ENCODE peak calls at places on chromosomes 6 and 20, in six cellular contexts. One of them, this sample, is unnamed.

GRCh38 chr6:167805349-167806060 is 21.2 kb upstream of the AFDN start:
- DNase-seq in H1: no peak
- DNase-seq in HepG2: no peak
- DNase-seq in K562: no peak
- DNase-seq in SK-N-SH: no peak
- DNase-seq in GM12892: no peak
- DNase-seq in this sample: no peak

GRCh38 chr6:15872252-15873103 is 209.7 kb upstream of the DTNBP1 start:
- DNase-seq in GM12892: no peak
- DNase-seq in SK-N-SH: no peak
- DNase-seq in K562: no peak
- DNase-seq in HepG2: no peak
- DNase-seq in H1: no peak
- DNase-seq in this sample: no peak

GRCh38 chr6:32110632-32111031 is 1.5 kb upstream of the TNXB start:
- DNase-seq in SK-N-SH: no peak
- DNase-seq in K562: no peak
- DNase-seq in GM12892: no peak
- DNase-seq in H1: no peak
- DNase-seq in HepG2: no peak
- DNase-seq in this sample: no peak

GRCh38 chr20:805713-806112 is 27.8 kb upstream of the FAM110A start:
- DNase-seq in HepG2: no peak
- DNase-seq in GM12892: no peak
- DNase-seq in K562: no peak
- DNase-seq in H1: no peak
- DNase-seq in SK-N-SH: no peak
- DNase-seq in this sample: no peak

GRCh38 chr6:2528156-2528555 is 222.6 kb downstream of the MYLK4 start:
- DNase-seq in SK-N-SH: no peak
- DNase-seq in GM12892: no peak
- DNase-seq in K562: no peak
- DNase-seq in HepG2: no peak
- DNase-seq in H1: no peak
- DNase-seq in this sample: no peak

GRCh38 chr20:10611357-10611756 is 62.4 kb downstream of the JAG1 start:
- DNase-seq in K562: peak
- DNase-seq in SK-N-SH: peak
- DNase-seq in HepG2: peak
- DNase-seq in GM12892: no peak
- DNase-seq in H1: no peak
- DNase-seq in this sample: peak

GRCh38 chr6:31468316-31468715 is 29.6 kb upstream of the MICB start:
- DNase-seq in SK-N-SH: no peak
- DNase-seq in H1: no peak
- DNase-seq in K562: no peak
- DNase-seq in GM12892: no peak
- DNase-seq in HepG2: no peak
- DNase-seq in this sample: no peak

GRCh38 chr20:14155361-14155760 is 160.0 kb downstream of the MACROD2 start:
- DNase-seq in SK-N-SH: no peak
- DNase-seq in K562: no peak
- DNase-seq in GM12892: no peak
- DNase-seq in HepG2: no peak
- DNase-seq in H1: no peak
- DNase-seq in this sample: no peak

GRCh38 chr20:53652090-53652858 is 58.6 kb upstream of the ZNF217 start:
- DNase-seq in GM12892: no peak
- DNase-seq in H1: no peak
- DNase-seq in SK-N-SH: no peak
- DNase-seq in HepG2: peak
- DNase-seq in K562: no peak
- DNase-seq in this sample: no peak

GRCh38 chr6:140082867-140083297 is 708.4 kb upstream of the CITED2 start:
- DNase-seq in GM12892: no peak
- DNase-seq in H1: no peak
- DNase-seq in K562: no peak
- DNase-seq in HepG2: no peak
- DNase-seq in SK-N-SH: no peak
- DNase-seq in this sample: no peak

GRCh38 chr6:127102299-127102698 is 16.2 kb upstream of the RSPO3 start:
- DNase-seq in HepG2: no peak
- DNase-seq in SK-N-SH: no peak
- DNase-seq in GM12892: no peak
- DNase-seq in K562: no peak
- DNase-seq in H1: no peak
- DNase-seq in this sample: no peak

GRCh38 chr6:169795196-169795595 is 43.8 kb downstream of the ERMARD start:
- DNase-seq in H1: no peak
- DNase-seq in SK-N-SH: no peak
- DNase-seq in K562: no peak
- DNase-seq in GM12892: no peak
- DNase-seq in HepG2: no peak
- DNase-seq in this sample: no peak

GRCh38 chr6:138912308-138912707 is 75.7 kb downstream of the REPS1 start:
- DNase-seq in GM12892: no peak
- DNase-seq in H1: no peak
- DNase-seq in SK-N-SH: no peak
- DNase-seq in K562: no peak
- DNase-seq in HepG2: no peak
- DNase-seq in this sample: no peak

GRCh38 chr6:139538366-139538765 is 163.9 kb upstream of the CITED2 start:
- DNase-seq in H1: no peak
- DNase-seq in HepG2: no peak
- DNase-seq in GM12892: no peak
- DNase-seq in SK-N-SH: no peak
- DNase-seq in K562: no peak
- DNase-seq in this sample: no peak

GRCh38 chr20:19757487-19757972 is 528 bp upstream of the RIN2 start:
- DNase-seq in HepG2: peak
- DNase-seq in GM12892: no peak
- DNase-seq in K562: no peak
- DNase-seq in H1: no peak
- DNase-seq in SK-N-SH: peak
- DNase-seq in this sample: no peak

GRCh38 chr20:58001381-58001780 is 227.1 kb downstream of the ANKRD60 start:
- DNase-seq in GM12892: no peak
- DNase-seq in SK-N-SH: peak
- DNase-seq in K562: no peak
- DNase-seq in H1: no peak
- DNase-seq in HepG2: no peak
- DNase-seq in this sample: no peak

GRCh38 chr6:158807515-158808441 is 11.4 kb downstream of the EZR start:
- DNase-seq in H1: no peak
- DNase-seq in K562: no peak
- DNase-seq in HepG2: no peak
- DNase-seq in GM12892: no peak
- DNase-seq in SK-N-SH: no peak
- DNase-seq in this sample: no peak

GRCh38 chr6:72413884-72414283 is 208.0 kb upstream of the KCNQ5 start:
- DNase-seq in GM12892: no peak
- DNase-seq in H1: no peak
- DNase-seq in HepG2: peak
- DNase-seq in SK-N-SH: no peak
- DNase-seq in K562: no peak
- DNase-seq in this sample: no peak

GRCh38 chr6:75326557-75327258 is 42.1 kb upstream of the TMEM30A start:
- DNase-seq in K562: no peak
- DNase-seq in HepG2: no peak
- DNase-seq in GM12892: no peak
- DNase-seq in SK-N-SH: no peak
- DNase-seq in H1: no peak
- DNase-seq in this sample: no peak

GRCh38 chr20:11451793-11452291 is 465.9 kb upstream of the BTBD3 start:
- DNase-seq in K562: no peak
- DNase-seq in HepG2: no peak
- DNase-seq in H1: no peak
- DNase-seq in SK-N-SH: no peak
- DNase-seq in GM12892: no peak
- DNase-seq in this sample: no peak

GRCh38 chr6:112470950-112471349 is 123.8 kb downstream of the RFPL4B start:
- DNase-seq in H1: no peak
- DNase-seq in K562: no peak
- DNase-seq in HepG2: no peak
- DNase-seq in GM12892: no peak
- DNase-seq in SK-N-SH: no peak
- DNase-seq in this sample: no peak

GRCh38 chr6:112466378-112467151 is 119.4 kb downstream of the RFPL4B start:
- DNase-seq in SK-N-SH: no peak
- DNase-seq in GM12892: no peak
- DNase-seq in K562: no peak
- DNase-seq in HepG2: no peak
- DNase-seq in H1: no peak
- DNase-seq in this sample: no peak

GRCh38 chr6:112469306-112469705 is 122.2 kb downstream of the RFPL4B start:
- DNase-seq in K562: no peak
- DNase-seq in GM12892: no peak
- DNase-seq in H1: no peak
- DNase-seq in SK-N-SH: no peak
- DNase-seq in HepG2: no peak
- DNase-seq in this sample: no peak

GRCh38 chr6:112470396-112470795 is 123.3 kb downstream of the RFPL4B start:
- DNase-seq in H1: no peak
- DNase-seq in GM12892: no peak
- DNase-seq in K562: no peak
- DNase-seq in SK-N-SH: no peak
- DNase-seq in HepG2: no peak
- DNase-seq in this sample: no peak

GRCh38 chr6:112468359-112468758 is 121.2 kb downstream of the RFPL4B start:
- DNase-seq in GM12892: no peak
- DNase-seq in H1: no peak
- DNase-seq in HepG2: no peak
- DNase-seq in K562: no peak
- DNase-seq in SK-N-SH: no peak
- DNase-seq in this sample: no peak
- TF ChIP-seq TAF1 in GM12892: no peak
- TF ChIP-seq TAF1 in H1: no peak
- TF ChIP-seq TAF1 in HepG2: no peak
- TF ChIP-seq TAF1 in K562: no peak
- TF ChIP-seq TAF1 in SK-N-SH: no peak
- TF ChIP-seq TAF1 in this sample: no peak

GRCh38 chr20:12660918-12661317 is 347.9 kb upstream of the SPTLC3 start:
- DNase-seq in GM12892: no peak
- DNase-seq in H1: peak
- DNase-seq in HepG2: peak
- DNase-seq in K562: no peak
- DNase-seq in SK-N-SH: peak
- DNase-seq in this sample: no peak
- TF ChIP-seq TAF1 in GM12892: no peak
- TF ChIP-seq TAF1 in H1: no peak
- TF ChIP-seq TAF1 in HepG2: no peak
- TF ChIP-seq TAF1 in K562: no peak
- TF ChIP-seq TAF1 in SK-N-SH: no peak
- TF ChIP-seq TAF1 in this sample: no peak

DNA sequence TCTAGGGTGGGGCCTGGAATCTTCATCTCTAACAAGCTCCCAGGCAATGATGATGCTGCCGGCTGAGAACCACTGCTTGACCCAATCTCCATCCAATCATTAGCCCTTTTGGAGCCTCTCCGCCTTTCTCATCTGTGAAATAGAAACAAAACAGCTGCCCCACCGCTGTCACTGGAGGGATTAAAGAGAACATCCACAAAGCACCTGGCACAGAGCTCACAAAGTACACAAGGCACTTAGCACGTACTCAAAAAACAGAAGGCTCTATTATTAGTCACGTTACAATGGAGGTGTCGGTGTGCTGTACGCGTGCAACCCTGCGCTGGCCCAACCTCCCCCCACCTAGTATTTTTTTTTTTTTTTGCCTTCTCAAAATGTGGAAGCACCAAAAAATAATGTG is 213.5 kb upstream of the ARID1B start:
- DNase-seq in H1: no peak
- DNase-seq in SK-N-SH: peak
- DNase-seq in HepG2: no peak
- DNase-seq in GM12892: no peak
- DNase-seq in K562: no peak
- DNase-seq in this sample: no peak
- TF ChIP-seq TAF1 in H1: no peak
- TF ChIP-seq TAF1 in SK-N-SH: no peak
- TF ChIP-seq TAF1 in HepG2: no peak
- TF ChIP-seq TAF1 in GM12892: no peak
- TF ChIP-seq TAF1 in K562: no peak
- TF ChIP-seq TAF1 in this sample: no peak

GRCh38 chr6:134609862-134610261 is 291.9 kb upstream of the SGK1 start:
- DNase-seq in K562: no peak
- DNase-seq in GM12892: no peak
- DNase-seq in H1: no peak
- DNase-seq in SK-N-SH: no peak
- DNase-seq in HepG2: no peak
- DNase-seq in this sample: no peak
- TF ChIP-seq TAF1 in K562: no peak
- TF ChIP-seq TAF1 in GM12892: no peak
- TF ChIP-seq TAF1 in H1: no peak
- TF ChIP-seq TAF1 in SK-N-SH: no peak
- TF ChIP-seq TAF1 in HepG2: no peak
- TF ChIP-seq TAF1 in this sample: no peak

GRCh38 chr6:14366315-14366714 is 248.7 kb downstream of the CD83 start:
- DNase-seq in K562: no peak
- DNase-seq in GM12892: no peak
- DNase-seq in SK-N-SH: no peak
- DNase-seq in H1: no peak
- DNase-seq in HepG2: no peak
- DNase-seq in this sample: no peak

GRCh38 chr6:14369717-14370116 is 252.1 kb downstream of the CD83 start:
- DNase-seq in SK-N-SH: no peak
- DNase-seq in K562: no peak
- DNase-seq in H1: no peak
- DNase-seq in HepG2: no peak
- DNase-seq in GM12892: no peak
- DNase-seq in this sample: no peak

GRCh38 chr6:14367296-14367695 is 249.7 kb downstream of the CD83 start:
- DNase-seq in H1: no peak
- DNase-seq in SK-N-SH: no peak
- DNase-seq in HepG2: no peak
- DNase-seq in K562: no peak
- DNase-seq in GM12892: no peak
- DNase-seq in this sample: no peak

GRCh38 chr6:14365393-14365792 is 247.8 kb downstream of the CD83 start:
- DNase-seq in HepG2: no peak
- DNase-seq in SK-N-SH: no peak
- DNase-seq in K562: no peak
- DNase-seq in H1: no peak
- DNase-seq in GM12892: no peak
- DNase-seq in this sample: no peak

GRCh38 chr6:14366880-14367279 is 249.3 kb downstream of the CD83 start:
- DNase-seq in HepG2: no peak
- DNase-seq in SK-N-SH: no peak
- DNase-seq in GM12892: no peak
- DNase-seq in K562: no peak
- DNase-seq in H1: no peak
- DNase-seq in this sample: no peak
- TF ChIP-seq TAF1 in HepG2: no peak
- TF ChIP-seq TAF1 in SK-N-SH: no peak
- TF ChIP-seq TAF1 in GM12892: no peak
- TF ChIP-seq TAF1 in K562: no peak
- TF ChIP-seq TAF1 in H1: no peak
- TF ChIP-seq TAF1 in this sample: no peak

DNA sequence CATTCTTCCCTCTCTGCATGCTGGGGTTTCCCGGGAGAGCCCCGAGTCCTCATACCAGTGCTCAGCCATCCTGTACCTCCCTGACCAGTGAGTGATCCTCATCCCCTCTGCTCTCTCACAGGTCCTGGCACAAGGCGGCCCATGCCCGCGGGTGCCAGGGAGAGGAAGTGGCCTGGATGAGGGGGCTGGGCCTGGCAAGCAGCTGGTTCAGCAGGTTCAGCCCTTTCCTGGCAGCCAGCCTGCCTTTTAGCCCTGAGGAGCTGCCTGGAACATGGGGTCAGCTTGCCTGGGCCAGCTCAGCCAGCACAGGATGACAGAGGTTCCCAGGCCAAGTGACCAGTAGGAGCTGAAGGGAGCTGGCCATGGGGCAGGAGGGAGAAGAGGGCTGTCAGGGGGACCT is 10.9 kb downstream of the MOCS1 start:
- DNase-seq in SK-N-SH: peak
- DNase-seq in HepG2: no peak
- DNase-seq in H1: no peak
- DNase-seq in K562: no peak
- DNase-seq in GM12892: no peak
- DNase-seq in this sample: no peak
- TF ChIP-seq TAF1 in SK-N-SH: no peak
- TF ChIP-seq TAF1 in HepG2: no peak
- TF ChIP-seq TAF1 in H1: no peak
- TF ChIP-seq TAF1 in K562: no peak
- TF ChIP-seq TAF1 in GM12892: no peak
- TF ChIP-seq TAF1 in this sample: no peak